ENCODE peak calls at places on chromosomes 12 and 14, in eight cellular contexts. One of them, this sample, is unnamed.

GRCh38 chr14:92549853-92550244 is 36.3 kb downstream of the RIN3 start:
- DNase-seq in Caco-2: no peak
- DNase-seq in H4: peak; percentile 23
- DNase-seq in NCI-H1930: no peak
- DNase-seq in caudate nucleus: no peak
- DNase-seq in activated T-cell treated with anti-CD3 and anti-CD28 coated beads for 24 hours: no peak
- DNase-seq in right atrium auricular region: no peak
- DNase-seq in AG10803: peak; percentile 78
- DNase-seq in this sample: no peak

GRCh38 chr12:55713721-55714120 is 2.1 kb upstream of the BLOC1S1 start:
- DNase-seq in activated T-cell treated with anti-CD3 and anti-CD28 coated beads for 24 hours: no peak
- DNase-seq in AG10803: peak; percentile 90
- DNase-seq in Caco-2: no peak
- DNase-seq in H4: no peak
- DNase-seq in right atrium auricular region: no peak
- DNase-seq in NCI-H1930: no peak
- DNase-seq in caudate nucleus: no peak
- DNase-seq in this sample: no peak

GRCh38 chr12:42631507-42631906 is 42.0 kb upstream of the PRICKLE1 start:
- DNase-seq in right atrium auricular region: no peak
- DNase-seq in Caco-2: no peak
- DNase-seq in caudate nucleus: no peak
- DNase-seq in H4: no peak
- DNase-seq in NCI-H1930: no peak
- DNase-seq in activated T-cell treated with anti-CD3 and anti-CD28 coated beads for 24 hours: no peak
- DNase-seq in AG10803: no peak
- DNase-seq in this sample: no peak

GRCh38 chr12:6363330-6364036 is 11.9 kb downstream of the SCNN1A start:
- DNase-seq in caudate nucleus: no peak
- DNase-seq in right atrium auricular region: peak; percentile 80
- DNase-seq in AG10803: peak; percentile 59
- DNase-seq in activated T-cell treated with anti-CD3 and anti-CD28 coated beads for 24 hours: peak; percentile 60
- DNase-seq in H4: no peak
- DNase-seq in Caco-2: peak; percentile 96
- DNase-seq in NCI-H1930: no peak
- DNase-seq in this sample: peak; percentile 78

GRCh38 chr12:132604108-132605054 is 6.0 kb downstream of the LRCOL1 start:
- DNase-seq in Caco-2: no peak
- DNase-seq in H4: no peak
- DNase-seq in NCI-H1930: no peak
- DNase-seq in activated T-cell treated with anti-CD3 and anti-CD28 coated beads for 24 hours: no peak
- DNase-seq in AG10803: no peak
- DNase-seq in right atrium auricular region: no peak
- DNase-seq in caudate nucleus: no peak
- DNase-seq in this sample: no peak

GRCh38 chr12:4908694-4909396 is 860 bp upstream of the KCNA1 start:
- DNase-seq in Caco-2: no peak
- DNase-seq in AG10803: no peak
- DNase-seq in activated T-cell treated with anti-CD3 and anti-CD28 coated beads for 24 hours: no peak
- DNase-seq in NCI-H1930: peak; percentile 89
- DNase-seq in right atrium auricular region: no peak
- DNase-seq in caudate nucleus: peak; percentile 72
- DNase-seq in H4: no peak
- DNase-seq in this sample: peak; percentile 34

GRCh38 chr12:52566847-52567291 is 6.8 kb downstream of the KRT74 start:
- DNase-seq in caudate nucleus: no peak
- DNase-seq in H4: no peak
- DNase-seq in activated T-cell treated with anti-CD3 and anti-CD28 coated beads for 24 hours: no peak
- DNase-seq in NCI-H1930: no peak
- DNase-seq in Caco-2: no peak
- DNase-seq in AG10803: no peak
- DNase-seq in right atrium auricular region: no peak
- DNase-seq in this sample: no peak

GRCh38 chr14:29603721-29604120 is 323.9 kb downstream of the PRKD1 start:
- DNase-seq in Caco-2: no peak
- DNase-seq in activated T-cell treated with anti-CD3 and anti-CD28 coated beads for 24 hours: no peak
- DNase-seq in caudate nucleus: no peak
- DNase-seq in AG10803: no peak
- DNase-seq in H4: no peak
- DNase-seq in right atrium auricular region: no peak
- DNase-seq in NCI-H1930: no peak
- DNase-seq in this sample: no peak

GRCh38 chr12:90712671-90713070 is 242.3 kb downstream of the CCER1 start:
- DNase-seq in activated T-cell treated with anti-CD3 and anti-CD28 coated beads for 24 hours: no peak
- DNase-seq in NCI-H1930: no peak
- DNase-seq in AG10803: peak; percentile 23
- DNase-seq in Caco-2: no peak
- DNase-seq in caudate nucleus: no peak
- DNase-seq in H4: peak; percentile 22
- DNase-seq in right atrium auricular region: no peak
- DNase-seq in this sample: no peak

GRCh38 chr12:47343684-47344567 is 264.2 kb upstream of the AMIGO2 start:
- DNase-seq in AG10803: peak; percentile 31
- DNase-seq in activated T-cell treated with anti-CD3 and anti-CD28 coated beads for 24 hours: no peak
- DNase-seq in NCI-H1930: no peak
- DNase-seq in right atrium auricular region: no peak
- DNase-seq in Caco-2: no peak
- DNase-seq in H4: peak; percentile 20
- DNase-seq in caudate nucleus: no peak
- DNase-seq in this sample: no peak

GRCh38 chr12:100208834-100209233 is 8.2 kb downstream of the ACTR6 start:
- DNase-seq in H4: no peak
- DNase-seq in activated T-cell treated with anti-CD3 and anti-CD28 coated beads for 24 hours: no peak
- DNase-seq in NCI-H1930: no peak
- DNase-seq in Caco-2: no peak
- DNase-seq in right atrium auricular region: peak; percentile 23
- DNase-seq in caudate nucleus: no peak
- DNase-seq in AG10803: no peak
- DNase-seq in this sample: no peak

GRCh38 chr14:20609215-20610001 is 18.2 kb upstream of the RNASE12 start:
- DNase-seq in caudate nucleus: peak; percentile 61
- DNase-seq in NCI-H1930: peak; percentile 67
- DNase-seq in Caco-2: peak; percentile 71
- DNase-seq in AG10803: peak; percentile 83
- DNase-seq in right atrium auricular region: peak; percentile 91
- DNase-seq in H4: peak; percentile 84
- DNase-seq in activated T-cell treated with anti-CD3 and anti-CD28 coated beads for 24 hours: peak; percentile 69
- DNase-seq in this sample: peak; percentile 68

GRCh38 chr14:60095781-60096450 is 4.2 kb downstream of the PCNX4 start:
- DNase-seq in H4: no peak
- DNase-seq in activated T-cell treated with anti-CD3 and anti-CD28 coated beads for 24 hours: no peak
- DNase-seq in NCI-H1930: no peak
- DNase-seq in caudate nucleus: no peak
- DNase-seq in Caco-2: no peak
- DNase-seq in AG10803: peak; percentile 69
- DNase-seq in right atrium auricular region: no peak
- DNase-seq in this sample: no peak

GRCh38 chr12:125185740-125186470 is 120.7 kb downstream of the AACS start:
- DNase-seq in right atrium auricular region: no peak
- DNase-seq in AG10803: peak; percentile 63
- DNase-seq in caudate nucleus: peak; percentile 84
- DNase-seq in activated T-cell treated with anti-CD3 and anti-CD28 coated beads for 24 hours: peak; percentile 25
- DNase-seq in H4: peak; percentile 72
- DNase-seq in NCI-H1930: peak; percentile 68
- DNase-seq in Caco-2: peak; percentile 69
- DNase-seq in this sample: peak; percentile 76

GRCh38 chr12:6394398-6394797 is 10.4 kb downstream of the LTBR start:
- DNase-seq in right atrium auricular region: no peak
- DNase-seq in H4: no peak
- DNase-seq in NCI-H1930: no peak
- DNase-seq in AG10803: no peak
- DNase-seq in Caco-2: peak; percentile 22
- DNase-seq in caudate nucleus: no peak
- DNase-seq in activated T-cell treated with anti-CD3 and anti-CD28 coated beads for 24 hours: no peak
- DNase-seq in this sample: no peak

GRCh38 chr12:22700126-22700525 is 75.2 kb downstream of the ETNK1 start:
- DNase-seq in NCI-H1930: no peak
- DNase-seq in right atrium auricular region: no peak
- DNase-seq in H4: no peak
- DNase-seq in Caco-2: no peak
- DNase-seq in caudate nucleus: no peak
- DNase-seq in AG10803: no peak
- DNase-seq in activated T-cell treated with anti-CD3 and anti-CD28 coated beads for 24 hours: no peak
- DNase-seq in this sample: no peak

GRCh38 chr12:6553051-6553868 is 2.6 kb downstream of the IFFO1 start:
- DNase-seq in right atrium auricular region: peak; percentile 81
- DNase-seq in Caco-2: no peak
- DNase-seq in AG10803: peak; percentile 97
- DNase-seq in activated T-cell treated with anti-CD3 and anti-CD28 coated beads for 24 hours: no peak
- DNase-seq in H4: peak; percentile 97
- DNase-seq in caudate nucleus: no peak
- DNase-seq in NCI-H1930: no peak
- DNase-seq in this sample: no peak

GRCh38 chr14:37594238-37594915 is 672 bp downstream of the FOXA1 start:
- DNase-seq in Caco-2: peak; percentile 89
- DNase-seq in activated T-cell treated with anti-CD3 and anti-CD28 coated beads for 24 hours: no peak
- DNase-seq in AG10803: peak; percentile 67
- DNase-seq in H4: peak; percentile 72
- DNase-seq in NCI-H1930: peak; percentile 82
- DNase-seq in caudate nucleus: no peak
- DNase-seq in right atrium auricular region: no peak
- DNase-seq in this sample: peak; percentile 35

GRCh38 chr14:90883782-90884181 is 67.6 kb upstream of the TTC7B start:
- DNase-seq in right atrium auricular region: no peak
- DNase-seq in H4: no peak
- DNase-seq in NCI-H1930: no peak
- DNase-seq in activated T-cell treated with anti-CD3 and anti-CD28 coated beads for 24 hours: no peak
- DNase-seq in Caco-2: no peak
- DNase-seq in AG10803: peak; percentile 24
- DNase-seq in caudate nucleus: no peak
- DNase-seq in this sample: no peak

GRCh38 chr12:106194351-106194750 is 53.5 kb downstream of the CKAP4 start:
- DNase-seq in activated T-cell treated with anti-CD3 and anti-CD28 coated beads for 24 hours: no peak
- DNase-seq in H4: no peak
- DNase-seq in Caco-2: no peak
- DNase-seq in AG10803: no peak
- DNase-seq in right atrium auricular region: no peak
- DNase-seq in NCI-H1930: no peak
- DNase-seq in caudate nucleus: no peak
- DNase-seq in this sample: no peak

GRCh38 chr12:98224584-98225221 is 290.7 kb upstream of the TMPO start:
- DNase-seq in AG10803: no peak
- DNase-seq in Caco-2: no peak
- DNase-seq in H4: no peak
- DNase-seq in right atrium auricular region: no peak
- DNase-seq in NCI-H1930: no peak
- DNase-seq in caudate nucleus: no peak
- DNase-seq in activated T-cell treated with anti-CD3 and anti-CD28 coated beads for 24 hours: no peak
- DNase-seq in this sample: no peak

GRCh38 chr14:99231850-99232401 is 40.1 kb downstream of the BCL11B start:
- DNase-seq in right atrium auricular region: no peak
- DNase-seq in caudate nucleus: no peak
- DNase-seq in H4: peak; percentile 51
- DNase-seq in AG10803: no peak
- DNase-seq in Caco-2: no peak
- DNase-seq in NCI-H1930: no peak
- DNase-seq in activated T-cell treated with anti-CD3 and anti-CD28 coated beads for 24 hours: no peak
- DNase-seq in this sample: peak; percentile 60

GRCh38 chr12:23906329-23906728 is 43.1 kb downstream of the SOX5 start:
- DNase-seq in right atrium auricular region: no peak
- DNase-seq in AG10803: peak; percentile 20
- DNase-seq in NCI-H1930: no peak
- DNase-seq in Caco-2: no peak
- DNase-seq in activated T-cell treated with anti-CD3 and anti-CD28 coated beads for 24 hours: no peak
- DNase-seq in caudate nucleus: no peak
- DNase-seq in H4: peak; percentile 79
- DNase-seq in this sample: no peak

GRCh38 chr12:96617178-96617577 is 127.8 kb downstream of the CFAP54 start:
- DNase-seq in AG10803: no peak
- DNase-seq in right atrium auricular region: no peak
- DNase-seq in activated T-cell treated with anti-CD3 and anti-CD28 coated beads for 24 hours: no peak
- DNase-seq in Caco-2: no peak
- DNase-seq in H4: no peak
- DNase-seq in caudate nucleus: no peak
- DNase-seq in NCI-H1930: no peak
- DNase-seq in this sample: no peak

GRCh38 chr12:49331360-49332222 is 5.4 kb downstream of the C1QL4 start:
- DNase-seq in H4: peak; percentile 56
- DNase-seq in activated T-cell treated with anti-CD3 and anti-CD28 coated beads for 24 hours: no peak
- DNase-seq in NCI-H1930: no peak
- DNase-seq in caudate nucleus: no peak
- DNase-seq in right atrium auricular region: peak; percentile 70
- DNase-seq in AG10803: peak; percentile 68
- DNase-seq in Caco-2: peak; percentile 84
- DNase-seq in this sample: no peak

GRCh38 chr14:33914676-33915516 is 36.0 kb downstream of the EGLN3 start:
- DNase-seq in H4: peak; percentile 79
- DNase-seq in right atrium auricular region: no peak
- DNase-seq in activated T-cell treated with anti-CD3 and anti-CD28 coated beads for 24 hours: no peak
- DNase-seq in AG10803: peak; percentile 48
- DNase-seq in caudate nucleus: no peak
- DNase-seq in Caco-2: no peak
- DNase-seq in NCI-H1930: no peak
- DNase-seq in this sample: no peak